ENCODE peak calls at places on chromosomes 3 and 15, in ten cellular contexts. A, C, B, K, T, N, S, Q, O and H are unnamed samples.

GRCh38 chr3:22115581-22115980 is 364.6 kb upstream of the ZNF385D start:
- DNase-seq in A (no peak), C (no peak), B (no peak), K (peak; percentile 27), T (no peak), N (peak; percentile 32), S (no peak), Q (no peak), O (no peak), H (no peak)

GRCh38 chr3:105527949-105528348 is 161.2 kb downstream of the ALCAM start:
- DNase-seq in A (no peak), C (no peak), B (no peak), K (no peak), T (no peak), N (peak; percentile 87), S (no peak), Q (no peak), O (peak; percentile 21), H (no peak)

GRCh38 chr3:6229778-6230410 is 631.0 kb upstream of the GRM7 start:
- DNase-seq in A (no peak), C (no peak), B (no peak), K (no peak), T (no peak), N (no peak), S (no peak), Q (no peak), O (peak; percentile 38), H (no peak)

GRCh38 chr3:181558870-181559269 is 152.9 kb upstream of the SOX2 start:
- DNase-seq in A (no peak), C (no peak), B (no peak), K (no peak), T (no peak), N (no peak), S (no peak), Q (no peak), O (no peak), H (no peak)

GRCh38 chr3:153513236-153513635 is 351.2 kb downstream of the RAP2B start:
- DNase-seq in A (peak; percentile 41), C (no peak), B (peak; percentile 13), K (peak; percentile 7), T (peak; percentile 12), N (peak; percentile 20), S (no peak), Q (no peak), O (no peak), H (no peak)

GRCh38 chr15:38564557-38565286 is at the start of gene RASGRP1:
- DNase-seq in A (peak; percentile 92), C (peak; percentile 88), B (peak; percentile 83), K (peak; percentile 21), T (peak; percentile 91), N (peak; percentile 47), S (no peak), Q (peak; percentile 68), O (peak; percentile 87), H (peak; percentile 72)

GRCh38 chr3:155981669-155982068 is 111.2 kb downstream of the GMPS start:
- DNase-seq in A (no peak), C (no peak), B (no peak), K (no peak), T (no peak), N (no peak), S (no peak), Q (no peak), O (no peak), H (no peak)

GRCh38 chr3:190533511-190534282 is 19.8 kb downstream of the IL1RAP start:
- DNase-seq in A (no peak), C (peak; percentile 82), B (no peak), K (peak; percentile 83), T (no peak), N (peak; percentile 98), S (peak; percentile 84), Q (peak; percentile 78), O (no peak), H (peak; percentile 88)

GRCh38 chr3:25404569-25404968 is 23.5 kb upstream of the RARB start:
- DNase-seq in A (no peak), C (no peak), B (no peak), K (no peak), T (no peak), N (no peak), S (no peak), Q (no peak), O (no peak), H (no peak)

GRCh38 chr3:38698760-38699159 is 49.3 kb upstream of the SCN5A start:
- DNase-seq in A (no peak), C (no peak), B (no peak), K (no peak), T (no peak), N (no peak), S (no peak), Q (no peak), O (no peak), H (no peak)

GRCh38 chr15:41115652-41116115 is 396 bp downstream of the INO80 start:
- DNase-seq in A (peak; percentile 79), C (peak; percentile 90), B (peak; percentile 76), K (no peak), T (peak; percentile 74), N (peak; percentile 65), S (no peak), Q (no peak), O (peak; percentile 86), H (peak; percentile 76)

GRCh38 chr15:37056168-37056893 is 44.0 kb downstream of the MEIS2 start:
- DNase-seq in A (peak; percentile 72), C (peak; percentile 64), B (no peak), K (no peak), T (no peak), N (no peak), S (no peak), Q (peak; percentile 78), O (no peak), H (no peak)

GRCh38 chr3:64073362-64073761 is 50.1 kb upstream of the PSMD6 start:
- DNase-seq in A (no peak), C (no peak), B (no peak), K (no peak), T (no peak), N (no peak), S (no peak), Q (no peak), O (no peak), H (no peak)

GRCh38 chr3:177977381-177978158 is 558.7 kb upstream of the KCNMB2 start:
- DNase-seq in A (no peak), C (no peak), B (no peak), K (peak; percentile 89), T (no peak), N (peak; percentile 74), S (peak; percentile 79), Q (no peak), O (no peak), H (no peak)

GRCh38 chr3:141542989-141543388 is 56.2 kb downstream of the RASA2 start:
- DNase-seq in A (no peak), C (no peak), B (no peak), K (no peak), T (no peak), N (no peak), S (no peak), Q (no peak), O (no peak), H (no peak)

GRCh38 chr3:66350601-66351000 is 129.8 kb downstream of the SLC25A26 start:
- DNase-seq in A (no peak), C (no peak), B (no peak), K (no peak), T (no peak), N (no peak), S (no peak), Q (no peak), O (no peak), H (no peak)

GRCh38 chr15:41233367-41233771 is 2.3 kb downstream of the CHP1 start:
- DNase-seq in A (no peak), C (no peak), B (no peak), K (peak; percentile 53), T (no peak), N (peak; percentile 62), S (peak; percentile 21), Q (no peak), O (no peak), H (no peak)

GRCh38 chr3:52790741-52791140 is 3.9 kb upstream of the ITIH3 start:
- DNase-seq in A (no peak), C (no peak), B (no peak), K (no peak), T (no peak), N (no peak), S (no peak), Q (no peak), O (no peak), H (no peak)

DNA sequence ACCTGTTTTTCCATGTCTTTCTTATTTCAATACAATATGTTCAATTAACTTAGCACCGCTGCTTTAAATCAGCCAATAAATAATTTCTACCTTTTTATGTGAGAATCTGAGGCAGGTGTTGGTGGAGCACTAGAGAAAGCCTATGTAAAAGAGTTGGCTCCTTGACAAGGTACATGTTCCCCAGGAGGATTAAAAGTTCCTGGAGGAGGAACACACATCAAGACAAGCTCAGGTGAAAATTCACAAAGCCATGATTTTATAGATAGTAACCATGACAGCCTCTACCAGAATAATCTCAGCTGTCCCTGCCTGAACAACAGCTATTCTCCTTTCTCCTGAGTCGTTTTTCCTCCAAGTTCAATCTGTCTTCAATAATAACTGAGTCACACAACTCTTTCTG is 3.4 kb upstream of the ZBED2 start:
- DNase-seq in A (no peak), C (no peak), B (no peak), K (no peak), T (no peak), N (no peak), S (no peak), Q (no peak), O (no peak), H (no peak)
- H3K36me3 ChIP-seq in A (no peaks in the 10 kb centered on the region), C (no peaks in the 10 kb centered on the region), B (no peaks in the 10 kb centered on the region), K (no peaks in the 10 kb centered on the region), T (peaks cover 29% of the 10 kb centered on the region), N (no peaks in the 10 kb centered on the region), S (no peaks in the 10 kb centered on the region), Q (no peaks in the 10 kb centered on the region), O (no peaks in the 10 kb centered on the region), H (no peaks in the 10 kb centered on the region)

GRCh38 chr3:186052096-186052495 is 56.8 kb downstream of the ETV5 start:
- DNase-seq in A (no peak), C (no peak), B (no peak), K (no peak), T (no peak), N (no peak), S (no peak), Q (no peak), O (no peak), H (no peak)
- H3K36me3 ChIP-seq in A (no peaks in the 10 kb centered on the region), C (peaks cover 71% of the 10 kb centered on the region), B (no peaks in the 10 kb centered on the region), K (peaks cover 82% of the 10 kb centered on the region), T (no peaks in the 10 kb centered on the region), N (peaks cover 24% of the 10 kb centered on the region), S (peaks cover 1% of the 10 kb centered on the region), Q (no peaks in the 10 kb centered on the region), O (peaks cover 4% of the 10 kb centered on the region), H (peaks cover 11% of the 10 kb centered on the region)

GRCh38 chr3:187721055-187721454 is 18.7 kb upstream of the RTP2 start:
- DNase-seq in A (no peak), C (no peak), B (no peak), K (no peak), T (no peak), N (no peak), S (no peak), Q (no peak), O (no peak), H (no peak)
- H3K36me3 ChIP-seq in A (peaks cover 7% of the 10 kb centered on the region), C (peaks cover 57% of the 10 kb centered on the region), B (peaks cover 3% of the 10 kb centered on the region), K (peaks cover 48% of the 10 kb centered on the region), T (peaks cover 4% of the 10 kb centered on the region), N (peaks cover 14% of the 10 kb centered on the region), S (no peaks in the 10 kb centered on the region), Q (peaks cover 40% of the 10 kb centered on the region), O (no peaks in the 10 kb centered on the region), H (peaks cover 12% of the 10 kb centered on the region)

DNA sequence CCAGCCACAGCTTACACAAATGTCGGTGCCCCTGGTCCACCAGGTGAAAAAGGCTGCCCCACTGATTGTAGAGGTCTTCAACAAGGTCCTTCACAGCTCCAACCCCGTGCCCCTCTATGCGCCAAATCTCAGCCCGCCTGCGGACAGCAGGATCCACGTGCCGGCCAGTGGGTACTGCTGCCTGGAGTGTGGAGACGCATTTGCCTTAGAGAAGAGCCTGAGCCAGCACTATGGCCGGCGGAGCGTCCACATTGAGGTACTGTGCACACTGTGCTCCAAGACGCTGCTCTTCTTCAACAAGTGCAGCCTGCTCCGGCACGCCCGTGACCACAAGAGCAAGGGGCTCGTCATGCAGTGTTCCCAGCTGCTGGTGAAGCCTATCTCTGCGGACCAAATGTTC is 32.9 kb upstream of the ALPK3 start:
- DNase-seq in A (no peak), C (no peak), B (no peak), K (no peak), T (no peak), N (no peak), S (no peak), Q (no peak), O (no peak), H (no peak)
- H3K36me3 ChIP-seq in A (no peaks in the 10 kb centered on the region), C (peaks cover 54% of the 10 kb centered on the region), B (peaks cover 22% of the 10 kb centered on the region), K (peaks cover 33% of the 10 kb centered on the region), T (peaks cover 33% of the 10 kb centered on the region), N (peaks cover 24% of the 10 kb centered on the region), S (peaks cover 4% of the 10 kb centered on the region), Q (peaks cover 30% of the 10 kb centered on the region), O (peaks cover 26% of the 10 kb centered on the region), H (peaks cover 12% of the 10 kb centered on the region)